ENCODE peak calls at places on chromosomes 6 and 20, in eight cellular contexts. B is AG10803, D is ascending aorta, O is SK-N-SH, G is AG09309, U is cardiac fibroblast, J is IMR-90, R is psoas muscle. N is an unnamed sample.

GRCh38 chr6:121222656-121223055 is 111.6 kb downstream of the TBC1D32 start:
- DNase-seq in B (peak; percentile 40), D (no peak), O (no peak), G (peak; percentile 29), U (peak; percentile 67), J (peak; percentile 79), R (no peak), N (peak; percentile 9)

GRCh38 chr6:8914700-8915099 is 479.4 kb upstream of the SLC35B3 start:
- DNase-seq in B (no peak), D (no peak), O (no peak), G (no peak), U (no peak), J (no peak), R (no peak), N (no peak)

GRCh38 chr6:54981276-54981609 is 134.7 kb downstream of the FAM83B start:
- DNase-seq in B (no peak), D (no peak), O (no peak), G (no peak), U (peak; percentile 53), J (no peak), R (no peak), N (no peak)

GRCh38 chr20:50434653-50435396 is 75.4 kb upstream of the PTPN1 start:
- DNase-seq in B (peak; percentile 69), D (no peak), O (no peak), G (peak; percentile 55), U (peak; percentile 90), J (peak; percentile 86), R (no peak), N (no peak)

GRCh38 chr6:15131234-15132195 is 114.4 kb upstream of the JARID2 start:
- DNase-seq in B (peak; percentile 40), D (no peak), O (peak; percentile 12), G (no peak), U (no peak), J (peak; percentile 9), R (no peak), N (no peak)

GRCh38 chr6:168192901-168193815 is 114.1 kb upstream of the FRMD1 start:
- DNase-seq in B (no peak), D (peak; percentile 35), O (peak; percentile 27), G (no peak), U (no peak), J (no peak), R (no peak), N (no peak)

GRCh38 chr6:108765495-108765894 is 82.7 kb upstream of the ARMC2 start:
- DNase-seq in B (no peak), D (peak; percentile 18), O (no peak), G (no peak), U (no peak), J (no peak), R (no peak), N (no peak)

GRCh38 chr6:33746036-33746600 is 587 bp downstream of the IP6K3 start:
- DNase-seq in B (peak; percentile 53), D (no peak), O (peak; percentile 63), G (no peak), U (peak; percentile 69), J (peak; percentile 61), R (peak; percentile 96), N (no peak)

GRCh38 chr6:138263963-138264362 is 45.7 kb upstream of the PBOV1 start:
- DNase-seq in B (no peak), D (no peak), O (no peak), G (no peak), U (no peak), J (no peak), R (no peak), N (no peak)

GRCh38 chr6:80527552-80528052 is 421.1 kb downstream of the BCKDHB start:
- DNase-seq in B (no peak), D (no peak), O (no peak), G (no peak), U (no peak), J (peak; percentile 17), R (no peak), N (no peak)

GRCh38 chr6:130385059-130385695 is 19.4 kb downstream of the TMEM200A start:
- DNase-seq in B (peak; percentile 83), D (no peak), O (no peak), G (peak; percentile 52), U (peak; percentile 60), J (no peak), R (no peak), N (no peak)

GRCh38 chr6:133587841-133588240 is 301.1 kb upstream of the TCF21 start:
- DNase-seq in B (peak; percentile 91), D (no peak), O (no peak), G (no peak), U (peak; percentile 58), J (peak; percentile 87), R (no peak), N (no peak)

GRCh38 chr6:42870145-42870936 is 9.1 kb upstream of the RPL7L1 start:
- DNase-seq in B (no peak), D (no peak), O (no peak), G (no peak), U (no peak), J (no peak), R (no peak), N (no peak)

DNA sequence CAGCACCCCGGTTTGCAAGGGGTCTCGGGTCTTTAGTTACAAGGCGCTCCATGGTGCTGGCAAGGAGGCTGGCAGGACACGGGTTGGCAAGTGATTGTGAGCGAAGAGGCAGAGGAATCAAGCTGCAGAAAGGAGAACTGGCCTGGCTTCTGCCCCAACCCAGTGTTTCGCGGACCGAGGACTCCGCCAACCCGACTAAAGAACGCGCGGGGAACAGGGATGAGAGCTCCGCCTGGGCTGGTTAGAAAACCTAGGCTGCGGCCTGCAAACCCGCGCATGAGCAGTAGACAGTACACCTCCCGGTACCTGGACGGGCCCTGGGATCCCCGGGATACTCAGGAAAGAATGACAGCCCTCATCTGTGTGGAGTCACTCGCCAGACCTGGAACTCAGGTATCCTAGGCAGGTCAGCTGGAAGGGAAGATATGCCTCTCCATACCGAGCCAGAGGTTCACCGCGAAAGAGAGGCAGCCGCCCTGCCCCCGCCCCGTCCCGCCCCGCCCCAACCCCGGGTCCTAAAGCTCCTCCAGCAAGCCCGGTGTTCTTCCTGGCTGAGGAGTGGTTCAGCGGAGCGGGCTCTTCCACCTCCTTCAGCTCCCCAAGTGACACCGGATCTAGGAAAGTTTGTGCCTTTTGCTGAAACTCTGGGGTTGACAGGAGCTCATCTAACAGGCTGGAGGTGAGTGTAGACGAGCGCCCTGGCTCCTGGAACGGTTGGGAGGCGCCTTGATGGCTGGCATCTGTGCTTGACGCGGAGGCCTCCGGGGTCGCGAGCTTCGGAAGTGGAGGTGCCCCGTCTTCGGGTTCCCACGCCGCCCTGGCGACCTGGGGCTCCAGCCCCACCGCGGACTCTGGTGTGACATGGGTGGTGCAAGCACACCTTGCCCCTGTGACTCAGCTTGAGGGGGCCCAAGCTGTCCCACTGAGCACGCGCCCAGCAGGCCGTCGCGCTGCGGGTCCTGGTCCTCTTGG is 1847.3 kb upstream of the DEFB115 start:
- DNase-seq in B (no peak), D (no peak), O (peak; percentile 22), G (no peak), U (no peak), J (no peak), R (peak; percentile 49), N (no peak)
- H3K4me3 ChIP-seq in B (no peak overlapping the region), D (no peak overlapping the region), O (peak overlapping the region; percentile 19), G (no peak overlapping the region), U (no peak overlapping the region), J (no peak overlapping the region), R (no peak overlapping the region), N (no peak overlapping the region)

GRCh38 chr6:11168091-11168635 is 56.6 kb upstream of the ERVFRD-1 start:
- DNase-seq in B (peak; percentile 31), D (no peak), O (no peak), G (no peak), U (no peak), J (no peak), R (no peak), N (no peak)

GRCh38 chr6:11177271-11177670 is 55.2 kb downstream of the NEDD9 start:
- DNase-seq in B (no peak), D (no peak), O (no peak), G (no peak), U (no peak), J (no peak), R (no peak), N (no peak)

GRCh38 chr6:11171952-11172351 is 60.4 kb upstream of the ERVFRD-1 start:
- DNase-seq in B (no peak), D (no peak), O (no peak), G (no peak), U (no peak), J (no peak), R (no peak), N (no peak)

GRCh38 chr6:11174245-11174616 is 58.2 kb downstream of the NEDD9 start:
- DNase-seq in B (no peak), D (no peak), O (no peak), G (no peak), U (no peak), J (no peak), R (no peak), N (no peak)

DNA sequence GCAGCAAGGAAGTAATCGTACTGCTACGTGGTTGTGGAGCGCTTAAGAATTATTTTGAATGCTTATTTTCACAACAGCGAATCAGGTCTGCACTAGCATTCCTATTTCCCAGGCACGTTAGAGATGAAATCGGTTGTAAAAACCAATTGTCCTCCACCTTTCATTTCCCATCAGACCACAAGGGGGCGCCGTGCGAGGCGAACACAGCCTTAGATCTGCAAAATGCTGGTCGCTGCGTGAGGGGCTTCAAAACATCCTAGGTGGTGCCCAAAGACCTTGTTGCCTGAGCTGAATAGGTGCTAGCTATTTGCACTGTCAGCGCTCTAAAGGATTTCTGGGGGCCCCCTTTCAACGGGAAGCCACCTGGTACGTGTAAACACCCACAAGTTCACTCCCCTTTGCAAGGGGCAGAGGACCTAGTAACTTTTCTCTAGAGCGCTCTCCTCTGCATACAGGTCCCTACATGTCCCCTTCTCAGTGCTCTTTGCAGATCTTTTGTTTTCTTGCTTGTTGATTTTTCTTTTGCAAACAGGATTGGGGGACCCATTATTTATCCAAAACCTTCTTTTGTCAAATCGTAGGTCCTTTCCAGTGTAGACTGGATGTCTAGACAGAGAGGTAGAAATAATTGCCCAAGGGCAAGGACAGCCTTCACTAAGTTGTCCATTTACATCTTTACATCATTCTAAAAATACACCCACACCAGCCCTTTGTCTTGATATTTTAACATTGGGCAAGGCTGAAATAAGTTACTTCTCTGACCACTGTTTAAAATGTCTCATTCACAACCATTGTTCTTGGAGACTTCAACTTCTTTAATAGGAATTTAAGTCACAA is 59.7 kb downstream of the NEDD9 start:
- DNase-seq in B (peak; percentile 22), D (peak; percentile 80), O (peak; percentile 63), G (no peak), U (peak; percentile 68), J (peak; percentile 27), R (peak; percentile 76), N (no peak)
- TF ChIP-seq CTCF in B (peak; percentile 83), D (peak; percentile 85), O (peak; percentile 80), G (peak; percentile 82), U (peak; percentile 80), J (peak; percentile 70), R (peak; percentile 80), N (peak; percentile 76)

DNA sequence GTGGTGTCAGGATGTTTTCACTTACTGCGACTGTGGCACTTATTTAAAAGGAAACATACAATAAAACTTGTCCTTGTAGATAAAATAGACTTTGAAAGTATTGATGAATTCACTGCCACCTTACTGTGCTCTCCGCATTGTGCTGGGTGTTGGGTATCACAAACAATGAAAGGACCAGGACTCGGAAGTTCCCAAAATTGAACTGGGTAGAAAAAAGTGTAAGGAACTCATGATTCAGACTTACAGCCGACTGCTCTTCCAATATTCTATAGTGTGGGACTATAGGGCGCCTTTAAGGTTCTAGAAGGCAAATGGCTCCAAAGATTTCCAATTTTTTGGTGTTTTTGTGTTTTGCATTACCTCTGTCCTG is 32.0 kb upstream of the ID4 start:
- DNase-seq in B (no peak), D (no peak), O (no peak), G (no peak), U (peak; percentile 35), J (peak; percentile 14), R (no peak), N (no peak)
- H3K4me3 ChIP-seq in B (peak overlapping the region; percentile 59), D (peak overlapping the region; percentile 48), O (peak overlapping the region; percentile 73), G (peak overlapping the region; percentile 53), U (peak overlapping the region; percentile 67), J (peak overlapping the region; percentile 63), R (peak overlapping the region; percentile 77), N (peak overlapping the region; percentile 63)

GRCh38 chr6:127547215-127547614 is 28.1 kb upstream of the MTCL3 start:
- DNase-seq in B (no peak), D (no peak), O (no peak), G (no peak), U (peak; percentile 32), J (no peak), R (no peak), N (no peak)
- TF ChIP-seq CTCF in B (peak; percentile 33), D (no peak), O (peak; percentile 43), G (peak; percentile 38), U (peak; percentile 55), J (peak; percentile 32), R (peak; percentile 8), N (peak; percentile 25)